ENCODE peak calls at places on chromosomes 4 and X, in four cellular contexts. M, T, B and V are unnamed samples.

GRCh38 chrX:65667503-65668355 is at the start of gene MSN:
- DNase-seq in M (peak; percentile 51), T (peak; percentile 54), B (peak; percentile 89), V (peak; percentile 91)

GRCh38 chr4:38163216-38164006 is 203.2 kb downstream of the PTTG2 start:
- DNase-seq in M (no peak), T (peak; percentile 50), B (no peak), V (no peak)

GRCh38 chr4:20625460-20625859 is 74.8 kb upstream of the PACRGL start:
- DNase-seq in M (no peak), T (no peak), B (peak; percentile 58), V (peak; percentile 66)

GRCh38 chr4:156803056-156803455 is 168.5 kb downstream of the PDGFC start:
- DNase-seq in M (no peak), T (no peak), B (no peak), V (no peak)

GRCh38 chr4:100633269-100633668 is 115.4 kb upstream of the EMCN start:
- DNase-seq in M (no peak), T (no peak), B (no peak), V (no peak)

GRCh38 chrX:67563469-67564448 is 19.9 kb downstream of the AR start:
- DNase-seq in M (no peak), T (peak; percentile 71), B (no peak), V (no peak)

GRCh38 chr4:95601342-95601741 is 52.6 kb upstream of the UNC5C start:
- DNase-seq in M (no peak), T (no peak), B (no peak), V (no peak)

GRCh38 chr4:77126844-77127614 is 30.0 kb upstream of the CCNG2 start:
- DNase-seq in M (no peak), T (no peak), B (no peak), V (no peak)

GRCh38 chr4:2947926-2948325 is 15.3 kb downstream of the NOP14 start:
- DNase-seq in M (no peak), T (no peak), B (peak; percentile 68), V (no peak)

GRCh38 chr4:71110499-71110898 is 117.0 kb downstream of the DCK start:
- DNase-seq in M (no peak), T (no peak), B (no peak), V (no peak)

GRCh38 chr4:99207911-99208718 is 10.9 kb downstream of the ADH6 start:
- DNase-seq in M (no peak), T (peak; percentile 44), B (no peak), V (no peak)

GRCh38 chrX:130885508-130885907 is 17.5 kb downstream of the ENOX2 start:
- DNase-seq in M (no peak), T (no peak), B (no peak), V (no peak)

GRCh38 chr4:15234101-15234500 is 193.7 kb upstream of the C1QTNF7 start:
- DNase-seq in M (no peak), T (peak; percentile 69), B (no peak), V (no peak)

GRCh38 chr4:75497133-75497532 is 17.1 kb downstream of the RCHY1 start:
- DNase-seq in M (no peak), T (peak; percentile 8), B (no peak), V (no peak)

GRCh38 chr4:40909363-40909876 is 159.7 kb downstream of the NSUN7 start:
- DNase-seq in M (no peak), T (peak; percentile 74), B (no peak), V (no peak)

GRCh38 chr4:46274717-46275116 is 115.2 kb downstream of the GABRA2 start:
- DNase-seq in M (no peak), T (peak; percentile 3), B (no peak), V (no peak)

GRCh38 chrX:138740361-138740760 is 28.8 kb upstream of the FGF13 start:
- DNase-seq in M (no peak), T (no peak), B (no peak), V (no peak)

GRCh38 chr4:172986114-172986513 is 182.5 kb upstream of the GALNT7 start:
- DNase-seq in M (no peak), T (no peak), B (no peak), V (no peak)

GRCh38 chrX:39633293-39633692 is 464.5 kb downstream of the BCOR start:
- DNase-seq in M (no peak), T (no peak), B (no peak), V (no peak)

GRCh38 chr4:140113653-140114052 is 40.3 kb downstream of the MAML3 start:
- DNase-seq in M (no peak), T (no peak), B (no peak), V (no peak)

GRCh38 chrX:11555759-11556158 is 110.0 kb downstream of the ARHGAP6 start:
- DNase-seq in M (no peak), T (peak; percentile 23), B (no peak), V (no peak)

GRCh38 chr4:6649216-6649615 is 8.7 kb downstream of the MRFAP1 start:
- DNase-seq in M (no peak), T (no peak), B (no peak), V (no peak)

GRCh38 chr4:99885063-99885664 is 9.1 kb downstream of the LAMTOR3 start:
- DNase-seq in M (peak; percentile 12), T (peak; percentile 65), B (no peak), V (no peak)

GRCh38 chr4:26257850-26258249 is 63.0 kb upstream of the RBPJ start:
- DNase-seq in M (no peak), T (no peak), B (no peak), V (no peak)

GRCh38 chr4:27692098-27692679 is 831.5 kb downstream of the STIM2 start:
- DNase-seq in M (no peak), T (peak; percentile 49), B (no peak), V (no peak)

GRCh38 chr4:141759796-141760425 is 123.5 kb downstream of the IL15 start:
- DNase-seq in M (no peak), T (peak; percentile 60), B (no peak), V (no peak)

GRCh38 chr4:7153711-7154110 is 38.6 kb upstream of the SORCS2 start:
- DNase-seq in M (no peak), T (no peak), B (no peak), V (peak; percentile 11)

GRCh38 chr4:113452868-113453620 is 308.5 kb downstream of the CAMK2D start:
- DNase-seq in M (no peak), T (peak; percentile 95), B (no peak), V (no peak)

GRCh38 chr4:90025248-90025647 is 101.9 kb upstream of the CCSER1 start:
- DNase-seq in M (no peak), T (peak; percentile 16), B (no peak), V (no peak)

GRCh38 chrX:126065901-126066660 is 100.0 kb downstream of the DCAF12L2 start:
- DNase-seq in M (no peak), T (no peak), B (no peak), V (no peak)

GRCh38 chr4:83582289-83582756 is 46.4 kb downstream of the GPAT3 start:
- DNase-seq in M (no peak), T (peak; percentile 61), B (no peak), V (no peak)

GRCh38 chr4:139560396-139561084 is 4.5 kb upstream of the SETD7 start:
- DNase-seq in M (no peak), T (peak; percentile 50), B (no peak), V (no peak)

GRCh38 chr4:122224348-122224747 is 72.2 kb downstream of the BLTP1 start:
- DNase-seq in M (no peak), T (peak; percentile 27), B (no peak), V (no peak)

GRCh38 chr4:125085-125820 is 952 bp downstream of the ZNF718 start:
- DNase-seq in M (no peak), T (peak; percentile 41), B (peak; percentile 50), V (peak; percentile 74)

GRCh38 chr4:82779032-82779431 is 19.6 kb downstream of the SCD5 start:
- DNase-seq in M (no peak), T (no peak), B (no peak), V (no peak)

GRCh38 chr4:140005699-140006098 is 148.3 kb downstream of the MAML3 start:
- DNase-seq in M (no peak), T (no peak), B (no peak), V (no peak)

GRCh38 chrX:150517303-150517896 is 51.0 kb upstream of the MTM1 start:
- DNase-seq in M (no peak), T (peak; percentile 30), B (no peak), V (no peak)

GRCh38 chr4:159376289-159376688 is 273.4 kb downstream of the RAPGEF2 start:
- DNase-seq in M (no peak), T (no peak), B (no peak), V (no peak)